ENCODE peak calls at places on chromosomes 1 and 21, in seven cellular contexts. One of them, this sample, is unnamed.

GRCh38 chr21:45427331-45428271 is 22.6 kb downstream of the COL18A1 start:
- DNase-seq in psoas muscle: peak; percentile 79
- DNase-seq in cardiac muscle cell: no peak
- DNase-seq in heart left ventricle: no peak
- DNase-seq in OCI-LY7: no peak
- DNase-seq in upper lobe of right lung: no peak
- DNase-seq in uterus: peak; percentile 93
- DNase-seq in this sample: no peak

GRCh38 chr1:101081496-101082282 is 56.1 kb upstream of the DPH5 start:
- DNase-seq in psoas muscle: no peak
- DNase-seq in cardiac muscle cell: no peak
- DNase-seq in heart left ventricle: no peak
- DNase-seq in OCI-LY7: no peak
- DNase-seq in upper lobe of right lung: no peak
- DNase-seq in uterus: no peak
- DNase-seq in this sample: peak; percentile 17

GRCh38 chr1:76950306-76950705 is 83.0 kb downstream of the ST6GALNAC5 start:
- DNase-seq in psoas muscle: no peak
- DNase-seq in cardiac muscle cell: no peak
- DNase-seq in heart left ventricle: no peak
- DNase-seq in OCI-LY7: no peak
- DNase-seq in upper lobe of right lung: no peak
- DNase-seq in uterus: no peak
- DNase-seq in this sample: no peak

GRCh38 chr1:169022648-169023047 is 83.8 kb upstream of the ATP1B1 start:
- DNase-seq in psoas muscle: no peak
- DNase-seq in cardiac muscle cell: no peak
- DNase-seq in heart left ventricle: no peak
- DNase-seq in OCI-LY7: no peak
- DNase-seq in upper lobe of right lung: no peak
- DNase-seq in uterus: no peak
- DNase-seq in this sample: no peak

GRCh38 chr1:42777860-42778259 is 6.9 kb upstream of the TMEM269 start:
- DNase-seq in psoas muscle: no peak
- DNase-seq in cardiac muscle cell: peak; percentile 49
- DNase-seq in heart left ventricle: no peak
- DNase-seq in OCI-LY7: peak; percentile 57
- DNase-seq in upper lobe of right lung: no peak
- DNase-seq in uterus: no peak
- DNase-seq in this sample: peak; percentile 34

GRCh38 chr1:109849670-109850069 is 61.0 kb upstream of the CSF1 start:
- DNase-seq in psoas muscle: no peak
- DNase-seq in cardiac muscle cell: no peak
- DNase-seq in heart left ventricle: no peak
- DNase-seq in OCI-LY7: no peak
- DNase-seq in upper lobe of right lung: no peak
- DNase-seq in uterus: no peak
- DNase-seq in this sample: no peak

GRCh38 chr1:234601217-234602017 is 8.6 kb downstream of the IRF2BP2 start:
- DNase-seq in psoas muscle: no peak
- DNase-seq in cardiac muscle cell: no peak
- DNase-seq in heart left ventricle: no peak
- DNase-seq in OCI-LY7: peak; percentile 68
- DNase-seq in upper lobe of right lung: no peak
- DNase-seq in uterus: peak; percentile 47
- DNase-seq in this sample: peak; percentile 52

GRCh38 chr1:7383671-7384070 is 387.4 kb upstream of the VAMP3 start:
- DNase-seq in psoas muscle: no peak
- DNase-seq in cardiac muscle cell: no peak
- DNase-seq in heart left ventricle: no peak
- DNase-seq in OCI-LY7: no peak
- DNase-seq in upper lobe of right lung: no peak
- DNase-seq in uterus: peak; percentile 1
- DNase-seq in this sample: no peak

GRCh38 chr1:94045465-94046056 is 75.4 kb downstream of the ABCA4 start:
- DNase-seq in psoas muscle: peak; percentile 84
- DNase-seq in cardiac muscle cell: peak; percentile 75
- DNase-seq in heart left ventricle: peak; percentile 91
- DNase-seq in OCI-LY7: no peak
- DNase-seq in upper lobe of right lung: peak; percentile 95
- DNase-seq in uterus: peak; percentile 85
- DNase-seq in this sample: peak; percentile 40

GRCh38 chr1:2999138-2999537 is 22.1 kb upstream of the ACTRT2 start:
- DNase-seq in psoas muscle: no peak
- DNase-seq in cardiac muscle cell: no peak
- DNase-seq in heart left ventricle: no peak
- DNase-seq in OCI-LY7: no peak
- DNase-seq in upper lobe of right lung: no peak
- DNase-seq in uterus: no peak
- DNase-seq in this sample: no peak

GRCh38 chr1:3000671-3001470 is 20.4 kb upstream of the ACTRT2 start:
- DNase-seq in psoas muscle: no peak
- DNase-seq in cardiac muscle cell: no peak
- DNase-seq in heart left ventricle: no peak
- DNase-seq in OCI-LY7: no peak
- DNase-seq in upper lobe of right lung: peak; percentile 63
- DNase-seq in uterus: no peak
- DNase-seq in this sample: no peak

GRCh38 chr1:2999571-2999970 is 21.7 kb upstream of the ACTRT2 start:
- DNase-seq in psoas muscle: no peak
- DNase-seq in cardiac muscle cell: no peak
- DNase-seq in heart left ventricle: no peak
- DNase-seq in OCI-LY7: no peak
- DNase-seq in upper lobe of right lung: no peak
- DNase-seq in uterus: no peak
- DNase-seq in this sample: no peak

GRCh38 chr1:3000214-3000613 is 21.1 kb upstream of the ACTRT2 start:
- DNase-seq in psoas muscle: no peak
- DNase-seq in cardiac muscle cell: no peak
- DNase-seq in heart left ventricle: no peak
- DNase-seq in OCI-LY7: no peak
- DNase-seq in upper lobe of right lung: peak; percentile 52
- DNase-seq in uterus: no peak
- DNase-seq in this sample: no peak

DNA sequence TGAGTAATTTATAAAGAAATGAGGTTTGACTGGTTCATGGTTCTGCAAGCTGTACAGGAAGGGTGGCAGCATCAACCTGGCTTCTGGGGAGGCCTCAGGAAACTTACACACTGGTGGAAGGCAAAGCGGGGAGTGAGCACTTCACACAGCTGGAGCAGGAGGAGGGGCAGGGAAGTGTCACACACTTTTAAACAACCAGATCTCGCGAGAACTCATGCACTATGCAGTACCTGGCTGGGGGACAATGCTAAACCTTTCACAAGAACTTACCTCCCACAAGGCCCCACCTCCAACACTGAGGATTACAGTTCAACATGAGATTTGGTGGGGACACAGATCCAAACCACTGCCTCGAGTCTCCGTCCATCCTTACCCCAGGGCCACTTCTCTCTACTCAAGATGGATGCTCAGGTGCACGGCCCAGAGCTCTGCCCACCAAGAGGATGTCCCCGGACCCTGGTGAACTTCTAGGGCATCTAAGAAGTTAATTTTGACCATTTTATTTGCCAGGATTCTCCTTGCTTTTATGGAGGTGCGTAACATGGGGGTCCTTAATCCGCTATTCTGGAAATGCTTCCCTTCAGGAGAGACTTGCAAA is 22.7 kb upstream of the ACTRT2 start:
- DNase-seq in psoas muscle: no peak
- DNase-seq in cardiac muscle cell: no peak
- DNase-seq in heart left ventricle: no peak
- DNase-seq in OCI-LY7: no peak
- DNase-seq in upper lobe of right lung: no peak
- DNase-seq in uterus: no peak
- DNase-seq in this sample: no peak
- H3K9me3 ChIP-seq in psoas muscle: no peaks in the 10 kb centered on the region
- H3K9me3 ChIP-seq in cardiac muscle cell: peaks cover 3% of the 10 kb centered on the region
- H3K9me3 ChIP-seq in heart left ventricle: peaks cover 2% of the 10 kb centered on the region
- H3K9me3 ChIP-seq in OCI-LY7: peaks cover 8% of the 10 kb centered on the region
- H3K9me3 ChIP-seq in upper lobe of right lung: peaks cover 8% of the 10 kb centered on the region
- H3K9me3 ChIP-seq in uterus: no peaks in the 10 kb centered on the region
- H3K9me3 ChIP-seq in this sample: peaks cover 5% of the 10 kb centered on the region

GRCh38 chr1:147496044-147496443 is 45.3 kb upstream of the BCL9 start:
- DNase-seq in psoas muscle: no peak
- DNase-seq in cardiac muscle cell: no peak
- DNase-seq in heart left ventricle: no peak
- DNase-seq in OCI-LY7: no peak
- DNase-seq in upper lobe of right lung: no peak
- DNase-seq in uterus: no peak
- DNase-seq in this sample: no peak

GRCh38 chr1:147497826-147498225 is 43.5 kb upstream of the BCL9 start:
- DNase-seq in psoas muscle: no peak
- DNase-seq in cardiac muscle cell: no peak
- DNase-seq in heart left ventricle: no peak
- DNase-seq in OCI-LY7: peak; percentile 8
- DNase-seq in upper lobe of right lung: no peak
- DNase-seq in uterus: no peak
- DNase-seq in this sample: no peak

GRCh38 chr1:147502760-147503159 is 38.5 kb upstream of the BCL9 start:
- DNase-seq in psoas muscle: no peak
- DNase-seq in cardiac muscle cell: no peak
- DNase-seq in heart left ventricle: no peak
- DNase-seq in OCI-LY7: no peak
- DNase-seq in upper lobe of right lung: no peak
- DNase-seq in uterus: no peak
- DNase-seq in this sample: no peak

GRCh38 chr1:147496571-147496970 is 44.7 kb upstream of the BCL9 start:
- DNase-seq in psoas muscle: peak; percentile 34
- DNase-seq in cardiac muscle cell: no peak
- DNase-seq in heart left ventricle: peak; percentile 57
- DNase-seq in OCI-LY7: peak; percentile 8
- DNase-seq in upper lobe of right lung: no peak
- DNase-seq in uterus: peak; percentile 66
- DNase-seq in this sample: no peak

DNA sequence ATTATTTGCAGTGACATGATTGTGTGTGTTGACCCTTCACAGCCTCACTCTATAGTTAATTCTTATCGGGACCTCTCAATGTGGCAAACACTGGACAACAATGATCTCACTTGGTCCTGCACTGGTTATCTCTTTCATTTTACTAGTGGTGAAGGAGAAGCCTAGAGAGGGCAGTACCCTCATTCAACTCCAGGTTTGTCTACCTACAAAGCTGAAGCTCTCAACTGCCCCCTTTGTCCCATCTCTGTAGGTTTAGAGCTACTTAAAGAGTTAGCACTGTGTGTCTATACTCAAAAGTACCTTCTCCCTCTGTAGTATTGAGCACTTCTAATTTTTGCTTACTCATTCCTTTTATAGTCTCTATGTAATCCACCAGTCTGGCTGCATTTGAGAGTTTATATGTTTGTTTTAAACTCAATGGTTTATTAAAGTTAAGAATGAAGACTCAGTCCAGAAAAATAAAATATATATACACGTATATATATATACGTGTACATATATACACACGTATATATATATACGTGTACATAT is 40.9 kb upstream of the BCL9 start:
- DNase-seq in psoas muscle: no peak
- DNase-seq in cardiac muscle cell: no peak
- DNase-seq in heart left ventricle: no peak
- DNase-seq in OCI-LY7: no peak
- DNase-seq in upper lobe of right lung: no peak
- DNase-seq in uterus: no peak
- DNase-seq in this sample: no peak
- TF ChIP-seq CTCF in psoas muscle: no peak
- TF ChIP-seq CTCF in cardiac muscle cell: no peak
- TF ChIP-seq CTCF in heart left ventricle: no peak
- TF ChIP-seq CTCF in OCI-LY7: no peak
- TF ChIP-seq CTCF in upper lobe of right lung: no peak
- TF ChIP-seq CTCF in uterus: no peak
- TF ChIP-seq CTCF in this sample: no peak

GRCh38 chr1:4003846-4004505 is 103.9 kb upstream of the C1orf174 start:
- DNase-seq in psoas muscle: no peak
- DNase-seq in cardiac muscle cell: no peak
- DNase-seq in heart left ventricle: no peak
- DNase-seq in OCI-LY7: no peak
- DNase-seq in upper lobe of right lung: peak; percentile 35
- DNase-seq in uterus: no peak
- DNase-seq in this sample: no peak

GRCh38 chr1:4006676-4007374 is 106.8 kb upstream of the C1orf174 start:
- DNase-seq in psoas muscle: no peak
- DNase-seq in cardiac muscle cell: no peak
- DNase-seq in heart left ventricle: no peak
- DNase-seq in OCI-LY7: peak; percentile 72
- DNase-seq in upper lobe of right lung: no peak
- DNase-seq in uterus: no peak
- DNase-seq in this sample: no peak

GRCh38 chr1:4002741-4003140 is 102.7 kb upstream of the C1orf174 start:
- DNase-seq in psoas muscle: no peak
- DNase-seq in cardiac muscle cell: no peak
- DNase-seq in heart left ventricle: no peak
- DNase-seq in OCI-LY7: no peak
- DNase-seq in upper lobe of right lung: peak; percentile 32
- DNase-seq in uterus: no peak
- DNase-seq in this sample: no peak

GRCh38 chr1:4005431-4005830 is 105.4 kb upstream of the C1orf174 start:
- DNase-seq in psoas muscle: no peak
- DNase-seq in cardiac muscle cell: no peak
- DNase-seq in heart left ventricle: no peak
- DNase-seq in OCI-LY7: no peak
- DNase-seq in upper lobe of right lung: peak; percentile 45
- DNase-seq in uterus: no peak
- DNase-seq in this sample: no peak

GRCh38 chr1:4004635-4005430 is 104.8 kb upstream of the C1orf174 start:
- DNase-seq in psoas muscle: no peak
- DNase-seq in cardiac muscle cell: no peak
- DNase-seq in heart left ventricle: no peak
- DNase-seq in OCI-LY7: no peak
- DNase-seq in upper lobe of right lung: peak; percentile 40
- DNase-seq in uterus: no peak
- DNase-seq in this sample: no peak
- H3K9me3 ChIP-seq in psoas muscle: no peaks in the 10 kb centered on the region
- H3K9me3 ChIP-seq in cardiac muscle cell: no peaks in the 10 kb centered on the region
- H3K9me3 ChIP-seq in heart left ventricle: no peaks in the 10 kb centered on the region
- H3K9me3 ChIP-seq in OCI-LY7: peaks cover 41% of the 10 kb centered on the region
- H3K9me3 ChIP-seq in upper lobe of right lung: no peaks in the 10 kb centered on the region
- H3K9me3 ChIP-seq in uterus: no peaks in the 10 kb centered on the region
- H3K9me3 ChIP-seq in this sample: no peaks in the 10 kb centered on the region

GRCh38 chr1:92882817-92883216 is 51.0 kb downstream of the RPL5 start:
- DNase-seq in psoas muscle: no peak
- DNase-seq in cardiac muscle cell: no peak
- DNase-seq in heart left ventricle: no peak
- DNase-seq in OCI-LY7: peak; percentile 68
- DNase-seq in upper lobe of right lung: no peak
- DNase-seq in uterus: no peak
- DNase-seq in this sample: peak; percentile 80

GRCh38 chr1:92886886-92887419 is 55.1 kb downstream of the RPL5 start:
- DNase-seq in psoas muscle: no peak
- DNase-seq in cardiac muscle cell: no peak
- DNase-seq in heart left ventricle: no peak
- DNase-seq in OCI-LY7: no peak
- DNase-seq in upper lobe of right lung: no peak
- DNase-seq in uterus: no peak
- DNase-seq in this sample: no peak

GRCh38 chr1:92884195-92884594 is 52.4 kb downstream of the RPL5 start:
- DNase-seq in psoas muscle: no peak
- DNase-seq in cardiac muscle cell: no peak
- DNase-seq in heart left ventricle: no peak
- DNase-seq in OCI-LY7: no peak
- DNase-seq in upper lobe of right lung: no peak
- DNase-seq in uterus: no peak
- DNase-seq in this sample: no peak

GRCh38 chr1:92883297-92883696 is 51.5 kb downstream of the RPL5 start:
- DNase-seq in psoas muscle: no peak
- DNase-seq in cardiac muscle cell: no peak
- DNase-seq in heart left ventricle: no peak
- DNase-seq in OCI-LY7: no peak
- DNase-seq in upper lobe of right lung: no peak
- DNase-seq in uterus: no peak
- DNase-seq in this sample: no peak

GRCh38 chr1:92887465-92887864 is 55.6 kb downstream of the RPL5 start:
- DNase-seq in psoas muscle: no peak
- DNase-seq in cardiac muscle cell: no peak
- DNase-seq in heart left ventricle: no peak
- DNase-seq in OCI-LY7: no peak
- DNase-seq in upper lobe of right lung: no peak
- DNase-seq in uterus: no peak
- DNase-seq in this sample: no peak
- TF ChIP-seq CTCF in psoas muscle: no peak
- TF ChIP-seq CTCF in cardiac muscle cell: no peak
- TF ChIP-seq CTCF in heart left ventricle: no peak
- TF ChIP-seq CTCF in OCI-LY7: no peak
- TF ChIP-seq CTCF in upper lobe of right lung: no peak
- TF ChIP-seq CTCF in uterus: no peak
- TF ChIP-seq CTCF in this sample: no peak